ENCODE peak calls at places on chromosomes 11 and 22, in ten cellular contexts. L is stimulated activated CD8-positive, alpha-beta memory T cell treated with anti-CD3 and anti-CD28 coated beads, Interleukin-2, amount 100 ng/mL, for 48 hours; K is omental fat pad; T is stimulated activated CD4-positive, alpha-beta T cell treated with anti-CD3 and anti-CD28 coated beads, Interleukin-2, amount 100 ng/mL, for 48 hours; I is AG08396; X is naive thymus-derived CD4-positive, alpha-beta T cell; U is AG09319; H is RPMI8226; P is H4; V is RWPE1. Q is an unnamed sample.

GRCh38 chr11:39668640-39669039 is 1790.8 kb downstream of the LRRC4C start:
- DNase-seq in U (no peak), K (no peak), T (no peak), P (peak), H (no peak), X (no peak), L (no peak), V (peak), I (no peak), Q (no peak)

GRCh38 chr22:25125693-25126357 is 73.8 kb upstream of the CRYBB3 start:
- DNase-seq in K (no peak), T (no peak), I (no peak), H (no peak), X (no peak), V (no peak), U (no peak), P (no peak), L (no peak), Q (no peak)

GRCh38 chr22:19932367-19933206 is 9.0 kb upstream of the COMT start:
- DNase-seq in P (no peak), L (no peak), V (no peak), K (no peak), I (peak), H (no peak), X (no peak), U (no peak), T (no peak), Q (no peak)

GRCh38 chr11:78453140-78453935 is 35.7 kb upstream of the GAB2 start:
- DNase-seq in V (no peak), K (no peak), L (no peak), X (no peak), U (no peak), T (no peak), H (peak), I (peak), P (no peak), Q (no peak)

GRCh38 chr11:44980533-44981427 is 30.1 kb upstream of the TP53I11 start:
- DNase-seq in I (no peak), K (no peak), P (no peak), U (no peak), L (no peak), V (no peak), H (no peak), T (no peak), X (no peak), Q (no peak)

GRCh38 chr11:36265793-36266628 is 23.2 kb downstream of the COMMD9 start:
- DNase-seq in H (peak), K (peak), L (peak), V (peak), X (peak), I (peak), T (peak), U (no peak), P (peak), Q (no peak)

GRCh38 chr22:46710842-46711241 is 27.2 kb downstream of the CERK start:
- DNase-seq in L (no peak), T (no peak), X (no peak), K (no peak), H (no peak), I (no peak), V (no peak), U (no peak), P (no peak), Q (no peak)

GRCh38 chr11:43517518-43517917 is 158.8 kb downstream of the TTC17 start:
- DNase-seq in P (no peak), I (peak), H (no peak), X (no peak), L (no peak), V (no peak), T (no peak), U (no peak), K (no peak), Q (no peak)

GRCh38 chr11:119661226-119661625 is 67.8 kb downstream of the NECTIN1 start:
- DNase-seq in L (no peak), V (no peak), T (no peak), U (no peak), I (no peak), K (no peak), X (no peak), P (no peak), H (no peak), Q (no peak)

GRCh38 chr22:48185071-48185470 is 1422.6 kb downstream of the TBC1D22A start:
- DNase-seq in P (no peak), I (no peak), V (no peak), H (no peak), L (no peak), U (no peak), K (no peak), T (no peak), X (no peak), Q (no peak)

GRCh38 chr11:15889972-15890371 is 466.4 kb downstream of the SOX6 start:
- DNase-seq in P (no peak), U (no peak), L (no peak), I (no peak), K (no peak), H (no peak), V (no peak), X (no peak), T (no peak), Q (no peak)

GRCh38 chr11:119306373-119306890 is 10.5 kb downstream of the MCAM start:
- DNase-seq in U (no peak), L (no peak), V (no peak), P (no peak), X (peak), I (no peak), T (no peak), K (no peak), H (no peak), Q (no peak)

GRCh38 chr11:82229346-82229745 is 504.3 kb downstream of the FAM181B start:
- DNase-seq in I (no peak), P (peak), X (no peak), L (no peak), V (peak), U (no peak), H (peak), K (no peak), T (no peak), Q (no peak)

GRCh38 chr11:32987851-32988250 is 27.8 kb upstream of the DEPDC7 start:
- DNase-seq in K (no peak), H (no peak), U (no peak), X (no peak), T (no peak), I (no peak), L (no peak), P (no peak), V (no peak), Q (no peak)

GRCh38 chr11:66840317-66841091 is 2.7 kb upstream of the RCE1 start:
- DNase-seq in K (no peak), X (no peak), U (no peak), I (peak), H (no peak), P (no peak), T (no peak), L (no peak), V (no peak), Q (no peak)

GRCh38 chr11:87421422-87421821 is 383.7 kb downstream of the TMEM135 start:
- DNase-seq in T (peak), U (peak), V (peak), X (no peak), H (peak), I (peak), L (no peak), K (no peak), P (peak), Q (no peak)

GRCh38 chr11:77126861-77127673 is 979 bp upstream of the MYO7A start:
- DNase-seq in I (peak), X (peak), T (peak), H (peak), U (no peak), K (no peak), P (no peak), L (peak), V (peak), Q (no peak)

GRCh38 chr11:115653076-115653475 is 148.9 kb upstream of the CADM1 start:
- DNase-seq in I (no peak), K (no peak), X (no peak), V (no peak), T (no peak), H (no peak), U (no peak), P (no peak), L (no peak), Q (no peak)

GRCh38 chr22:17119481-17120202 is 1.5 kb downstream of the TMEM121B start:
- DNase-seq in T (no peak), H (no peak), V (no peak), K (no peak), P (no peak), U (no peak), L (no peak), X (no peak), I (no peak), Q (no peak)

GRCh38 chr22:47777426-47777825 is 1015.0 kb downstream of the TBC1D22A start:
- DNase-seq in P (no peak), K (no peak), X (no peak), L (no peak), I (no peak), T (no peak), H (no peak), U (no peak), V (no peak), Q (no peak)

GRCh38 chr11:36142439-36142838 is 146.8 kb downstream of the COMMD9 start:
- DNase-seq in V (no peak), T (no peak), K (no peak), U (no peak), I (no peak), P (no peak), X (no peak), L (no peak), H (no peak), Q (no peak)

GRCh38 chr11:64126796-64127195 is 39.1 kb downstream of the MACROD1 start:
- DNase-seq in K (no peak), H (no peak), V (no peak), X (no peak), I (no peak), P (no peak), L (no peak), T (no peak), U (no peak), Q (no peak)

GRCh38 chr11:78821371-78822306 is 247.0 kb upstream of the NARS2 start:
- DNase-seq in T (no peak), K (no peak), X (no peak), L (no peak), H (no peak), P (no peak), I (no peak), V (no peak), U (no peak), Q (no peak)

GRCh38 chr22:32622004-32622761 is 147.6 kb downstream of the FBXO7 start:
- DNase-seq in P (peak), V (no peak), L (no peak), T (no peak), I (peak), U (peak), X (no peak), K (no peak), H (no peak), Q (no peak)

GRCh38 chr11:121722431-121723256 is 269.9 kb upstream of the SORL1-AS1 start:
- DNase-seq in I (peak), T (no peak), V (peak), P (no peak), H (no peak), U (peak), K (no peak), L (no peak), X (no peak), Q (peak)

GRCh38 chr11:119374632-119375394 is 6.7 kb downstream of the USP2 start:
- DNase-seq in P (no peak), K (no peak), T (no peak), H (no peak), V (no peak), U (no peak), L (no peak), I (no peak), X (no peak), Q (no peak)

GRCh38 chr11:8531312-8531711 is 62.7 kb downstream of the STK33 start:
- DNase-seq in U (no peak), H (no peak), L (no peak), P (peak), I (no peak), T (no peak), K (no peak), X (no peak), V (no peak), Q (no peak)

GRCh38 chr11:75164318-75164827 is 13.5 kb downstream of the SLCO2B1 start:
- DNase-seq in K (no peak), X (no peak), H (no peak), L (no peak), V (no peak), U (no peak), T (no peak), P (no peak), I (no peak), Q (no peak)

Q was measured in suprapubic skin.